ENCODE peak calls at places on chromosomes 6 and 20, in five cellular contexts. B, T, Y, Q and N are unnamed samples.

GRCh38 chr20:32674362-32674789 is 635 bp upstream of the C20orf203 start:
- DNase-seq in B (peak), T (peak), Y (no peak), Q (peak), N (no peak)

GRCh38 chr6:15996030-15996429 is 132.9 kb upstream of the MYLIP start:
- DNase-seq in B (peak), T (peak), Y (no peak), Q (no peak), N (no peak)

GRCh38 chr20:44196278-44196677 is 9.3 kb upstream of the JPH2 start:
- DNase-seq in B (no peak), T (peak), Y (no peak), Q (no peak), N (no peak)

GRCh38 chr6:19446570-19446969 is 390.6 kb upstream of the ID4 start:
- DNase-seq in B (no peak), T (peak), Y (no peak), Q (no peak), N (no peak)

GRCh38 chr6:43668151-43669028 is 19.2 kb downstream of the MRPS18A start:
- DNase-seq in B (peak), T (peak), Y (peak), Q (peak), N (peak)

GRCh38 chr20:16615199-16615598 is 42.0 kb upstream of the KIF16B start:
- DNase-seq in B (peak), T (peak), Y (no peak), Q (no peak), N (no peak)

GRCh38 chr6:91672201-91672600 is 1085.3 kb upstream of the MAP3K7 start:
- DNase-seq in B (no peak), T (no peak), Y (no peak), Q (no peak), N (no peak)

GRCh38 chr6:34476462-34476861 is 10.6 kb downstream of the PACSIN1 start:
- DNase-seq in B (no peak), T (no peak), Y (peak), Q (no peak), N (no peak)

GRCh38 chr20:5356921-5357320 is 40.2 kb upstream of the PROKR2 start:
- DNase-seq in B (peak), T (peak), Y (no peak), Q (no peak), N (no peak)

GRCh38 chr6:165833355-165833754 is 170.3 kb upstream of the PDE10A start:
- DNase-seq in B (no peak), T (no peak), Y (no peak), Q (no peak), N (peak)

GRCh38 chr6:161481786-161482516 is 208.1 kb upstream of the AGPAT4 start:
- DNase-seq in B (no peak), T (peak), Y (no peak), Q (no peak), N (no peak)

GRCh38 chr6:75824160-75824559 is 75.1 kb downstream of the MYO6 start:
- DNase-seq in B (no peak), T (no peak), Y (no peak), Q (no peak), N (no peak)

GRCh38 chr6:159966981-159967380 is 1.9 kb upstream of the IGF2R start:
- DNase-seq in B (no peak), T (no peak), Y (no peak), Q (no peak), N (no peak)

GRCh38 chr20:38770546-38770945 is 22.3 kb downstream of the ACTR5 start:
- DNase-seq in B (no peak), T (no peak), Y (no peak), Q (no peak), N (no peak)

GRCh38 chr20:59779656-59780380 is 153.6 kb downstream of the SYCP2 start:
- DNase-seq in B (no peak), T (no peak), Y (no peak), Q (no peak), N (peak)

GRCh38 chr6:106223300-106223930 is 102.1 kb downstream of the ATG5 start:
- DNase-seq in B (peak), T (peak), Y (no peak), Q (peak), N (no peak)

GRCh38 chr6:52990342-52990741 is 4.7 kb downstream of the GSTA4 start:
- DNase-seq in B (no peak), T (peak), Y (no peak), Q (no peak), N (no peak)

GRCh38 chr20:23021941-23022340 is 13.2 kb upstream of the SSTR4 start:
- DNase-seq in B (peak), T (peak), Y (no peak), Q (no peak), N (no peak)

GRCh38 chr20:31602779-31603441 is 2.2 kb upstream of the ID1 start:
- DNase-seq in B (peak), T (peak), Y (no peak), Q (no peak), N (no peak)

GRCh38 chr6:29850011-29850553 is 22.5 kb downstream of the HLA-G start:
- DNase-seq in B (no peak), T (no peak), Y (no peak), Q (no peak), N (no peak)

GRCh38 chr20:59232618-59233017 is 67.8 kb upstream of the EDN3 start:
- DNase-seq in B (no peak), T (no peak), Y (no peak), Q (no peak), N (no peak)

GRCh38 chr6:139577124-139577800 is 202.8 kb upstream of the CITED2 start:
- DNase-seq in B (no peak), T (peak), Y (no peak), Q (no peak), N (no peak)

GRCh38 chr6:109055771-109056235 is 38.8 kb downstream of the SESN1 start:
- DNase-seq in B (peak), T (peak), Y (no peak), Q (no peak), N (no peak)

GRCh38 chr6:13355969-13356368 is 27.6 kb upstream of the TBC1D7 start:
- DNase-seq in B (no peak), T (peak), Y (no peak), Q (no peak), N (no peak)

GRCh38 chr6:166318649-166319600 is 10.7 kb upstream of the PRR18 start:
- DNase-seq in B (no peak), T (no peak), Y (no peak), Q (no peak), N (no peak)

GRCh38 chr6:41519305-41519747 is 26.9 kb upstream of the FOXP4 start:
- DNase-seq in B (no peak), T (no peak), Y (peak), Q (no peak), N (no peak)

GRCh38 chr6:161434921-161435411 is 161.1 kb upstream of the AGPAT4 start:
- DNase-seq in B (peak), T (peak), Y (no peak), Q (no peak), N (no peak)

GRCh38 chr6:112413805-112414204 is 66.7 kb downstream of the RFPL4B start:
- DNase-seq in B (no peak), T (peak), Y (no peak), Q (no peak), N (no peak)

GRCh38 chr6:31792741-31793140 is 2.8 kb downstream of the VARS1 start:
- DNase-seq in B (peak), T (peak), Y (peak), Q (no peak), N (no peak)

GRCh38 chr6:155638200-155638599 is 182.6 kb upstream of the NOX3 start:
- DNase-seq in B (no peak), T (peak), Y (no peak), Q (no peak), N (no peak)

GRCh38 chr20:22789661-22790060 is 205.3 kb upstream of the FOXA2 start:
- DNase-seq in B (no peak), T (no peak), Y (no peak), Q (no peak), N (no peak)

GRCh38 chr6:168507297-168507696 is 66.3 kb downstream of the SMOC2 start:
- DNase-seq in B (no peak), T (no peak), Y (no peak), Q (no peak), N (peak)

GRCh38 chr20:59047938-59048680 is 5.5 kb upstream of the PRELID3B start:
- DNase-seq in B (peak), T (peak), Y (no peak), Q (no peak), N (no peak)